ENCODE peak calls at places on chromosomes 11 and 22, in four cellular contexts. C is K562, E is H1, P is GM12891. M is an unnamed sample.

GRCh38 chr11:112881461-112881860 is 79.8 kb upstream of the NCAM1 start:
- DNase-seq in E (peak; percentile 83), C (peak; percentile 20), P (no peak), M (no peak)

GRCh38 chr11:117717485-117718314 is 79.3 kb downstream of the DSCAML1 start:
- DNase-seq in E (peak; percentile 66), C (no peak), P (no peak), M (no peak)

GRCh38 chr11:116787786-116788486 is at the start of gene ZPR1:
- DNase-seq in E (peak; percentile 89), C (peak; percentile 83), P (peak; percentile 92), M (peak; percentile 92)

GRCh38 chr11:47616726-47617416 is 22.7 kb upstream of the C1QTNF4 start:
- DNase-seq in E (no peak), P (no peak), C (peak; percentile 70), M (no peak)

GRCh38 chr11:117316197-117316961 is at the start of gene BACE1:
- DNase-seq in P (no peak), C (no peak), E (peak; percentile 87), M (no peak)

GRCh38 chr22:27416553-27417427 is 384.8 kb downstream of the MN1 start:
- DNase-seq in C (no peak), E (peak; percentile 63), P (no peak), M (no peak)

GRCh38 chr11:109026891-109027489 is 362.1 kb downstream of the DDX10 start:
- DNase-seq in P (no peak), C (no peak), E (no peak), M (no peak)

GRCh38 chr11:125001073-125001764 is 47.2 kb downstream of the CCDC15 start:
- DNase-seq in P (no peak), E (no peak), C (no peak), M (no peak)

GRCh38 chr11:107957109-107957588 is 28.9 kb downstream of the RAB39A start:
- DNase-seq in P (no peak), C (no peak), E (no peak), M (no peak)

GRCh38 chr11:17352925-17353227 is 1.3 kb downstream of the NCR3LG1 start:
- DNase-seq in P (peak; percentile 24), E (peak; percentile 59), C (peak; percentile 78), M (peak; percentile 34)

GRCh38 chr11:96424693-96425092 is 34.9 kb downstream of the JRKL start:
- DNase-seq in E (no peak), P (no peak), C (no peak), M (no peak)

GRCh38 chr11:8767466-8768142 is 85.0 kb downstream of the RPL27A start:
- DNase-seq in E (no peak), P (no peak), C (no peak), M (no peak)

GRCh38 chr11:12831471-12832202 is 157.4 kb downstream of the TEAD1 start:
- DNase-seq in P (no peak), E (no peak), C (no peak), M (no peak)

DNA sequence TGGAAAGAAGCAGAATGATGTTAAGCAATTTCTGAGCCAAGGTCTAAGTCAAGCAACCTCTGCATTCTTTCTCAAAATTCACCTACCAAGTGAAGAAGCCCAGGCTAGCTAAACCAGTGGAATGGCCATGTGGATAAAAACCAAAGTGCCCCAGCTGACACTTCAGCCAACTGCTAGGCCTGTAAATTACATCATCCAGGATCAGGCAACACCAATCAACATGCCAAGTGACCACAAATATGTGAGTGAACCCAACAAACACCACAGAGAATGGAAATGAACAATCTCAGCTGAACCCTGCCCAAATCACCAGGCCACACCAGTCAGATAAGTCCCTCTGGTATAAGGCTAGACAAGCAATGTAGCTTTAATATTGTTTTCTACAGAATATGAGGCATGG is 25.1 kb upstream of the FJX1 start:
- DNase-seq in P (no peak), E (no peak), C (no peak), M (no peak)
- TF ChIP-seq POLR2AphosphoS5 in P (no peak), E (no peak), C (no peak), M (no peak)

GRCh38 chr11:64219755-64220154 is 6.2 kb downstream of the TRPT1 start:
- DNase-seq in P (no peak), E (no peak), C (no peak), M (no peak)
- TF ChIP-seq POLR2A in P (no peak), E (no peak), C (no peak), M (no peak)

GRCh38 chr11:45298718-45299117 is 12.6 kb upstream of the SYT13 start:
- DNase-seq in E (peak; percentile 53), C (no peak), P (no peak), M (no peak)

GRCh38 chr11:45304111-45304991 is 18.2 kb upstream of the SYT13 start:
- DNase-seq in P (no peak), C (no peak), E (no peak), M (no peak)

GRCh38 chr11:45300715-45301114 is 14.6 kb upstream of the SYT13 start:
- DNase-seq in C (no peak), E (no peak), P (no peak), M (no peak)

GRCh38 chr11:45303316-45303715 is 17.2 kb upstream of the SYT13 start:
- DNase-seq in E (no peak), C (no peak), P (no peak), M (no peak)

DNA sequence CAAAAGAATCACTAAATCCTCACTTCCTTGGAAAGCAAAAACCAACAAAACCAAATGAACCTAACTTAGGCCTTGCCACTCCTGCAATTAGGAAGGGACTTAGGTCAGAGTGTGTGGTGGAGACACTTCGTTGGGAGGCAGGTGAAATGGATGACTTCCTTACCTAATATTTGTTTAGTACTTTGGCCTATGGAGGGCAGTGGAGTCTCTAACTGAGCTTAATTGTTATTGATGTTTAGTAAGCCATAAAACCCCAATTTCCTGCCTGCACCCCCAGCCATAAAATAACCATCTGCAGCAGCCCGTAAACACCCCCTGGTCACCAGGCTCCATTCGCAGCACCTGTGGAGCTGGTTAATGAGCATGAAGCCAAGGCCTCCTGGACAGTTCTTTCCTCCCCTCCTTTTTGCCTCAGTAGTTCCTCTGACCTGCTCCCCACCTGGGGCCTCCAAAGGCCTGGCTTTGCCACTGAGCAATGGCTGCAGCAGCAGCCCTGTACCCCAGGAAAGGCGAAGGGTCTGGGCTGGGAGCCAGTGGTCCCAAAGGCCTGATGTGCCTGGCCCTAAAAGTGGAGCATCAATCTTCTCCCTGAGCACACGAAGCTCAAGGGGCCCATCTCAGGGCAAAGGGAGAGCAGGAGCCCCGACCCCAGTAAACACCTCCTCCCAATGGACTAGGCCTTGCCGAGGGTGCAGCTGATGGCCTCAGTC is 15.6 kb upstream of the SYT13 start:
- DNase-seq in P (no peak), C (no peak), E (no peak), M (no peak)
- TF ChIP-seq TAF1 in P (no peak), C (no peak), E (no peak), M (no peak)

GRCh38 chr11:72616655-72617054 is 57.6 kb downstream of the PDE2A start:
- DNase-seq in P (no peak), C (no peak), E (no peak), M (no peak)

GRCh38 chr11:72615329-72615728 is 58.9 kb downstream of the PDE2A start:
- DNase-seq in C (no peak), P (no peak), E (no peak), M (no peak)

GRCh38 chr11:72614381-72614780 is 59.8 kb downstream of the PDE2A start:
- DNase-seq in C (no peak), P (no peak), E (no peak), M (no peak)

GRCh38 chr11:72613450-72613849 is 60.8 kb downstream of the PDE2A start:
- DNase-seq in P (no peak), C (no peak), E (no peak), M (no peak)

DNA sequence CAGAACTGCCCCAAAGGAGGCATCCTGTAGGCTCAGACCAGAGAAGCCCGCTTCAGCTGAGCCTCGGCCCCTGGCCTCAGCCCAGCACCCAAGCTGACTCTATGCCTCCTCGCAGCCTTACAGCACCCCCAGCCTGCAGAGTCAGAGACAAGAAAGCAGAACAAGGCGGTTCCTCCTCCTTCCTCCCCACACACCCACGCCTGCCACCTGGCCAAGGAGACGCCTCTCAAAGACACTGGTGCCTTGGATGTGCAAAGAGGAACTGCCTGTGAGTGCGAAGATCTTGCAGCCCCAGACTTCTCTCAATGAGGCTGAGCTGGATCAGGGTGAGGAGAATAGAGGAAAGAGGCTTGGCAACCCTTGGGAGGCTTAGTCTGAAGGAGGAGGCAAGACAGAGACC is 60.2 kb downstream of the PDE2A start:
- DNase-seq in P (peak; percentile 76), C (peak; percentile 50), E (no peak), M (peak; percentile 86)
- TF ChIP-seq POLR2AphosphoS5 in P (no peak), C (no peak), E (no peak), M (no peak)

GRCh38 chr11:66438504-66439466 is at the start of gene MRPL11:
- DNase-seq in C (peak; percentile 96), P (peak; percentile 87), E (peak; percentile 94), M (peak; percentile 85)
- TF ChIP-seq POLR2A in C (peak; percentile 86), P (peak; percentile 77), E (peak; percentile 73), M (peak; percentile 70)

GRCh38 chr11:134630896-134631295 is 218.9 kb upstream of the B3GAT1 start:
- DNase-seq in P (no peak), E (no peak), C (no peak), M (no peak)
- TF ChIP-seq TAF1 in P (no peak), E (no peak), C (no peak), M (no peak)

GRCh38 chr11:72737341-72737740 is 14.9 kb downstream of the ARAP1 start:
- DNase-seq in E (no peak), C (no peak), P (no peak), M (no peak)

GRCh38 chr11:72738199-72739141 is 13.7 kb downstream of the ARAP1 start:
- DNase-seq in P (no peak), C (peak; percentile 79), E (no peak), M (no peak)

GRCh38 chr11:72732329-72732728 is 19.9 kb downstream of the ARAP1 start:
- DNase-seq in E (no peak), C (no peak), P (no peak), M (no peak)

GRCh38 chr11:72736452-72737069 is 15.6 kb downstream of the ARAP1 start:
- DNase-seq in C (peak; percentile 67), P (no peak), E (no peak), M (no peak)

DNA sequence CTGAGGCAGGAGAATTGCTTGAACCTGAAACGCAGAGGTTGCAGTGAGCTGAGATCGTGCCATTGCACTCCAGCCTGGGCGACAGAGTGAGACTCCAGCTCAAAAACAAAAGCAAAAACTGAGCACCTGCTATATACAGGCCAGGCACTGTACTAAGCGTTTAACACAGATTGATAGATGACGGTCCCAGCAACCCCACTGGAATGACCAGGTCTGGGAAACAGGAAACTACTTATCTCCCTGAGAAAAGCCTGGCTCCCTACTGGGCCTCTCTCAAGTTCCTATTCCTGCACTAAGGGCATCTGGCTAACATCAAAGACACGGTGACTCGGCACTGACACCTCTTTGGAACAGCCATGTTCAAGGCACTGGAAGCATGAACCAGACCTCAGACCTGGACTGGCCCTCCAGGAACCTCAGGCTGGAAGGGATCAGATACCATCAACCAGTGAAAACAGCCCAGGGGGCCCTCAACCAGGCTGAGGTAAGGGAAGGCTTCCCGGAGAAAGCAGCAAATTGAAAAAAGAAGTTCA is 16.6 kb downstream of the ARAP1 start:
- DNase-seq in C (peak; percentile 83), P (no peak), E (no peak), M (no peak)
- TF ChIP-seq POLR2AphosphoS5 in C (no peak), P (no peak), E (no peak), M (no peak)

GRCh38 chr22:30092686-30093085 is 12.4 kb downstream of the HORMAD2 start:
- DNase-seq in P (no peak), E (no peak), C (no peak), M (no peak)
- TF ChIP-seq POLR2A in P (no peak), E (no peak), C (no peak), M (no peak)